ENCODE peak calls at places on chromosomes 7 and 10, in ten cellular contexts. One of them, this sample, is unnamed.

GRCh38 chr7:157791261-157791660 is 454.5 kb downstream of the DNAJB6 start:
- ATAC-seq in A549: no peak
- ATAC-seq in right lobe of liver: no peak
- ATAC-seq in upper lobe of left lung: no peak
- ATAC-seq in gastrocnemius medialis: no peak
- ATAC-seq in HCT116: no peak
- ATAC-seq in K562: no peak
- ATAC-seq in heart left ventricle: no peak
- ATAC-seq in body of pancreas: no peak
- ATAC-seq in IMR-90: no peak
- ATAC-seq in this sample: no peak

GRCh38 chr10:32961343-32961891 is 3.4 kb upstream of the ITGB1 start:
- ATAC-seq in IMR-90: no peak
- ATAC-seq in upper lobe of left lung: no peak
- ATAC-seq in heart left ventricle: no peak
- ATAC-seq in body of pancreas: no peak
- ATAC-seq in K562: no peak
- ATAC-seq in gastrocnemius medialis: no peak
- ATAC-seq in right lobe of liver: no peak
- ATAC-seq in A549: no peak
- ATAC-seq in HCT116: no peak
- ATAC-seq in this sample: no peak

GRCh38 chr7:92740134-92740533 is 96.2 kb downstream of the CDK6 start:
- ATAC-seq in heart left ventricle: no peak
- ATAC-seq in upper lobe of left lung: no peak
- ATAC-seq in body of pancreas: no peak
- ATAC-seq in K562: no peak
- ATAC-seq in HCT116: no peak
- ATAC-seq in right lobe of liver: no peak
- ATAC-seq in A549: peak; percentile 23
- ATAC-seq in IMR-90: no peak
- ATAC-seq in gastrocnemius medialis: no peak
- ATAC-seq in this sample: no peak

GRCh38 chr7:47557986-47558670 is 23.8 kb downstream of the TNS3 start:
- ATAC-seq in body of pancreas: no peak
- ATAC-seq in right lobe of liver: peak; percentile 30
- ATAC-seq in gastrocnemius medialis: no peak
- ATAC-seq in IMR-90: peak; percentile 45
- ATAC-seq in K562: no peak
- ATAC-seq in HCT116: peak; percentile 89
- ATAC-seq in A549: peak; percentile 70
- ATAC-seq in upper lobe of left lung: peak; percentile 35
- ATAC-seq in heart left ventricle: no peak
- ATAC-seq in this sample: peak; percentile 32

GRCh38 chr10:12847361-12847975 is 154.0 kb downstream of the CCDC3 start:
- ATAC-seq in body of pancreas: no peak
- ATAC-seq in gastrocnemius medialis: no peak
- ATAC-seq in IMR-90: no peak
- ATAC-seq in right lobe of liver: no peak
- ATAC-seq in HCT116: peak; percentile 95
- ATAC-seq in K562: peak; percentile 97
- ATAC-seq in A549: no peak
- ATAC-seq in heart left ventricle: no peak
- ATAC-seq in upper lobe of left lung: no peak
- ATAC-seq in this sample: no peak

GRCh38 chr10:122363722-122364463 is 10.6 kb upstream of the PLEKHA1 start:
- ATAC-seq in right lobe of liver: no peak
- ATAC-seq in body of pancreas: no peak
- ATAC-seq in heart left ventricle: no peak
- ATAC-seq in gastrocnemius medialis: no peak
- ATAC-seq in upper lobe of left lung: peak; percentile 34
- ATAC-seq in A549: no peak
- ATAC-seq in IMR-90: no peak
- ATAC-seq in HCT116: no peak
- ATAC-seq in K562: no peak
- ATAC-seq in this sample: peak; percentile 55

GRCh38 chr7:2255145-2256139 is 13.4 kb downstream of the NUDT1 start:
- ATAC-seq in A549: no peak
- ATAC-seq in right lobe of liver: no peak
- ATAC-seq in IMR-90: no peak
- ATAC-seq in K562: no peak
- ATAC-seq in gastrocnemius medialis: no peak
- ATAC-seq in body of pancreas: no peak
- ATAC-seq in HCT116: peak; percentile 80
- ATAC-seq in heart left ventricle: no peak
- ATAC-seq in upper lobe of left lung: no peak
- ATAC-seq in this sample: no peak

GRCh38 chr10:101558206-101558605 is 29.9 kb downstream of the POLL start:
- ATAC-seq in upper lobe of left lung: no peak
- ATAC-seq in body of pancreas: no peak
- ATAC-seq in K562: peak; percentile 56
- ATAC-seq in right lobe of liver: no peak
- ATAC-seq in gastrocnemius medialis: no peak
- ATAC-seq in HCT116: peak; percentile 65
- ATAC-seq in heart left ventricle: no peak
- ATAC-seq in IMR-90: peak; percentile 38
- ATAC-seq in A549: no peak
- ATAC-seq in this sample: no peak

DNA sequence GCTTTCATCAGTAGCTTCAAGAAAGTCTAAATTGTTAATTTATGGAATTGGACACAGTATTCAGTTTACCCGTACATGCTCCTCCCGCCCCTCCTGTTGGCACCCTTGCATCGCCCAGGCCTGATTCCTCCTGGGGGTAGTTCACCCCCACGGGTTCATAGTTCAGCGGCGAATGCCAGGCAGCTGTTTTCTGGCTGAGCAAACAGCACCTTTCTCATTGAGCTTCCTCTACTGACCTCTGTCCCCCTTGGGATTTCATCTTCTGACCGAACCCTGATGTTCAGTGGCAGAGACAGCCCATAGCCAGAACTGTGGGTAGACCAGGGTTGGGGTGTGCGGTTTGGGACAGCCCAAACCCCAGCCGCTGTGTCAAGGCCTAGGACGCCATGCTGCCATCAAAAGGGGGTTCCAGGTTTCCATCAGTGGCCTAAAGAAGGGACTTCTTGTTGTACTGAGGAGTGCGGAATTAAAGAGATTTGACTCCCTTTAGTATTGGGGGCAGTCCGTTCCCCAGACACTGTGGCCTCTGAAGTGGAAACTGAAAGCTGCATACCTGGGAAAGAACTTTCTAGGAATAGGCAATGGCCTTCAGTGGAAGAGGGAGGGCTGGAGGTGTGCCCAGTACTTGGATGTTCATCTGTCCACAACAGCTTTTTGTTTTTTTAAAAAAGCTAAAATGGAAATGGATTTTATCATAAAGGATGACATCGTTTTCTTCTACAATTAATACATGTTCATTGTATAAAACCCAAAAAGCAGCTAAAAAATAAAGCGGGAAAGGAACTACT is 19.0 kb downstream of the MDH2 start:
- ATAC-seq in upper lobe of left lung: no peak
- ATAC-seq in HCT116: no peak
- ATAC-seq in body of pancreas: no peak
- ATAC-seq in K562: no peak
- ATAC-seq in A549: no peak
- ATAC-seq in right lobe of liver: peak; percentile 75
- ATAC-seq in heart left ventricle: no peak
- ATAC-seq in gastrocnemius medialis: no peak
- ATAC-seq in IMR-90: no peak
- ATAC-seq in this sample: no peak
- TF ChIP-seq POLR2A in upper lobe of left lung: no peak
- TF ChIP-seq POLR2A in HCT116: no peak
- TF ChIP-seq POLR2A in body of pancreas: no peak
- TF ChIP-seq POLR2A in K562: peak; percentile 56
- TF ChIP-seq POLR2A in A549: no peak
- TF ChIP-seq POLR2A in right lobe of liver: no peak
- TF ChIP-seq POLR2A in heart left ventricle: no peak
- TF ChIP-seq POLR2A in gastrocnemius medialis: no peak
- TF ChIP-seq POLR2A in IMR-90: no peak
- TF ChIP-seq POLR2A in this sample: no peak

GRCh38 chr7:50661345-50662058 is 96.3 kb upstream of the DDC start:
- ATAC-seq in body of pancreas: no peak
- ATAC-seq in upper lobe of left lung: no peak
- ATAC-seq in HCT116: no peak
- ATAC-seq in heart left ventricle: no peak
- ATAC-seq in IMR-90: no peak
- ATAC-seq in A549: no peak
- ATAC-seq in gastrocnemius medialis: no peak
- ATAC-seq in right lobe of liver: no peak
- ATAC-seq in K562: no peak
- ATAC-seq in this sample: no peak

GRCh38 chr7:50663396-50664102 is 98.3 kb upstream of the DDC start:
- ATAC-seq in body of pancreas: no peak
- ATAC-seq in gastrocnemius medialis: no peak
- ATAC-seq in right lobe of liver: no peak
- ATAC-seq in heart left ventricle: no peak
- ATAC-seq in A549: no peak
- ATAC-seq in K562: no peak
- ATAC-seq in IMR-90: no peak
- ATAC-seq in upper lobe of left lung: no peak
- ATAC-seq in HCT116: no peak
- ATAC-seq in this sample: no peak

GRCh38 chr7:50664461-50664922 is 99.3 kb upstream of the DDC start:
- ATAC-seq in heart left ventricle: no peak
- ATAC-seq in HCT116: peak; percentile 94
- ATAC-seq in K562: no peak
- ATAC-seq in A549: no peak
- ATAC-seq in body of pancreas: no peak
- ATAC-seq in upper lobe of left lung: no peak
- ATAC-seq in IMR-90: peak; percentile 50
- ATAC-seq in right lobe of liver: no peak
- ATAC-seq in gastrocnemius medialis: peak; percentile 19
- ATAC-seq in this sample: no peak

GRCh38 chr7:50662059-50662689 is 97.0 kb upstream of the DDC start:
- ATAC-seq in IMR-90: no peak
- ATAC-seq in upper lobe of left lung: no peak
- ATAC-seq in body of pancreas: no peak
- ATAC-seq in K562: peak; percentile 25
- ATAC-seq in right lobe of liver: no peak
- ATAC-seq in HCT116: no peak
- ATAC-seq in gastrocnemius medialis: no peak
- ATAC-seq in heart left ventricle: no peak
- ATAC-seq in A549: no peak
- ATAC-seq in this sample: no peak

GRCh38 chr7:50662996-50663395 is 97.8 kb upstream of the DDC start:
- ATAC-seq in heart left ventricle: no peak
- ATAC-seq in IMR-90: no peak
- ATAC-seq in K562: no peak
- ATAC-seq in right lobe of liver: no peak
- ATAC-seq in upper lobe of left lung: no peak
- ATAC-seq in HCT116: no peak
- ATAC-seq in body of pancreas: no peak
- ATAC-seq in A549: no peak
- ATAC-seq in gastrocnemius medialis: no peak
- ATAC-seq in this sample: no peak
- H3K4me1 ChIP-seq in heart left ventricle: peaks cover 96% of the 10 kb centered on the region
- H3K4me1 ChIP-seq in IMR-90: peaks cover 5% of the 10 kb centered on the region
- H3K4me1 ChIP-seq in K562: no peaks in the 10 kb centered on the region
- H3K4me1 ChIP-seq in right lobe of liver: peaks cover 60% of the 10 kb centered on the region
- H3K4me1 ChIP-seq in upper lobe of left lung: peaks cover 83% of the 10 kb centered on the region
- H3K4me1 ChIP-seq in HCT116: peaks cover 23% of the 10 kb centered on the region
- H3K4me1 ChIP-seq in body of pancreas: peaks cover 44% of the 10 kb centered on the region
- H3K4me1 ChIP-seq in A549: peaks cover 12% of the 10 kb centered on the region
- H3K4me1 ChIP-seq in gastrocnemius medialis: peaks cover 100% of the 10 kb centered on the region
- H3K4me1 ChIP-seq in this sample: peaks cover 38% of the 10 kb centered on the region

GRCh38 chr7:447523-447922 is 72.1 kb downstream of the PDGFA start:
- ATAC-seq in A549: no peak
- ATAC-seq in heart left ventricle: no peak
- ATAC-seq in HCT116: no peak
- ATAC-seq in body of pancreas: no peak
- ATAC-seq in upper lobe of left lung: no peak
- ATAC-seq in right lobe of liver: no peak
- ATAC-seq in K562: no peak
- ATAC-seq in IMR-90: no peak
- ATAC-seq in gastrocnemius medialis: no peak
- ATAC-seq in this sample: no peak

GRCh38 chr7:445020-445419 is 74.6 kb downstream of the PDGFA start:
- ATAC-seq in A549: no peak
- ATAC-seq in body of pancreas: no peak
- ATAC-seq in upper lobe of left lung: no peak
- ATAC-seq in K562: no peak
- ATAC-seq in IMR-90: no peak
- ATAC-seq in heart left ventricle: no peak
- ATAC-seq in gastrocnemius medialis: no peak
- ATAC-seq in HCT116: no peak
- ATAC-seq in right lobe of liver: no peak
- ATAC-seq in this sample: peak; percentile 11

GRCh38 chr7:444606-445005 is 75.0 kb downstream of the PDGFA start:
- ATAC-seq in upper lobe of left lung: no peak
- ATAC-seq in gastrocnemius medialis: no peak
- ATAC-seq in body of pancreas: no peak
- ATAC-seq in K562: no peak
- ATAC-seq in A549: no peak
- ATAC-seq in right lobe of liver: no peak
- ATAC-seq in heart left ventricle: no peak
- ATAC-seq in IMR-90: no peak
- ATAC-seq in HCT116: no peak
- ATAC-seq in this sample: peak; percentile 22

GRCh38 chr7:445563-446288 is 73.9 kb downstream of the PDGFA start:
- ATAC-seq in body of pancreas: no peak
- ATAC-seq in K562: no peak
- ATAC-seq in IMR-90: no peak
- ATAC-seq in HCT116: no peak
- ATAC-seq in heart left ventricle: no peak
- ATAC-seq in gastrocnemius medialis: no peak
- ATAC-seq in upper lobe of left lung: no peak
- ATAC-seq in right lobe of liver: no peak
- ATAC-seq in A549: no peak
- ATAC-seq in this sample: peak; percentile 17

GRCh38 chr7:446289-446935 is 73.2 kb downstream of the PDGFA start:
- ATAC-seq in IMR-90: no peak
- ATAC-seq in A549: peak; percentile 55
- ATAC-seq in K562: peak; percentile 32
- ATAC-seq in HCT116: no peak
- ATAC-seq in right lobe of liver: no peak
- ATAC-seq in gastrocnemius medialis: no peak
- ATAC-seq in heart left ventricle: no peak
- ATAC-seq in body of pancreas: no peak
- ATAC-seq in upper lobe of left lung: peak; percentile 26
- ATAC-seq in this sample: no peak
- TF ChIP-seq POLR2A in IMR-90: no peak
- TF ChIP-seq POLR2A in A549: no peak
- TF ChIP-seq POLR2A in K562: no peak
- TF ChIP-seq POLR2A in HCT116: no peak
- TF ChIP-seq POLR2A in right lobe of liver: no peak
- TF ChIP-seq POLR2A in gastrocnemius medialis: no peak
- TF ChIP-seq POLR2A in heart left ventricle: no peak
- TF ChIP-seq POLR2A in body of pancreas: no peak
- TF ChIP-seq POLR2A in upper lobe of left lung: no peak
- TF ChIP-seq POLR2A in this sample: no peak

DNA sequence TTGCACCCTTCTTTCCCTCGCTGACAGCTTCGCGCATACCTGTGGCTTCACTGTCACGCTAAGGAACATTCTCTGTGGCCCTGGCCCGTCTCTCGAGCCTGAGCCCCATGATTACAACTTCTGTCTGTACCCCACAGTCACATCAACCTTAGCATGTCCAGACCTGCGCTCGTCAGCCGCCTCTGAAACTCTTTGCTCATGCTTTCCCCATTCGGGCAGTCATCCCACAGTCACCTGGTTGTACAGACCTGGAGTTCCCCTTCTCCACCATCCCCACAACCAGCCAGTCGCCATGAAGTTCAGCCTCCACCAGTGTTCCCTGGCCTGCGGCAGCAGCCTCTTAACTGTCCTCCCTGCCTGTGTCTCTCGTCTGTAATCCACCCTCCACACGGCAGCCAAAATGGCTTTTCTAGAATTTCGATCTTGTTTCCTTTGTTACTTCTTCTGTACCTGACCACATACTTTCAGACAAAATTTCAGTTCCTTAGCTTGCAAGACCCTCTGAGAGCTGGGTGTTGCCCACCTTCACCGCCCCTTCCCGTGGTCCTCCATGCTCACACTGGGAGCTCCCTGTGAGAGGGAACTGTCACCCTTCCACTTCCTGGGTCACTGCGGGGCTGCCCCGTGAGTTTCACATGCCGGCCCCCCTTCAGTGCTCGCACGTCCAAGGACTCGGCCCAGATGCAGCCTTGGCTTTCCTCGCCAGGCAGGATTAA is 229.2 kb downstream of the CELF2 start:
- ATAC-seq in HCT116: no peak
- ATAC-seq in heart left ventricle: no peak
- ATAC-seq in right lobe of liver: no peak
- ATAC-seq in upper lobe of left lung: no peak
- ATAC-seq in gastrocnemius medialis: no peak
- ATAC-seq in body of pancreas: no peak
- ATAC-seq in IMR-90: no peak
- ATAC-seq in A549: no peak
- ATAC-seq in K562: no peak
- ATAC-seq in this sample: no peak
- H3K4me1 ChIP-seq in HCT116: no peaks in the 10 kb centered on the region
- H3K4me1 ChIP-seq in heart left ventricle: peaks cover 57% of the 10 kb centered on the region
- H3K4me1 ChIP-seq in right lobe of liver: no peaks in the 10 kb centered on the region
- H3K4me1 ChIP-seq in upper lobe of left lung: peaks cover 15% of the 10 kb centered on the region
- H3K4me1 ChIP-seq in gastrocnemius medialis: no peaks in the 10 kb centered on the region
- H3K4me1 ChIP-seq in body of pancreas: no peaks in the 10 kb centered on the region
- H3K4me1 ChIP-seq in IMR-90: peaks cover 5% of the 10 kb centered on the region
- H3K4me1 ChIP-seq in A549: no peaks in the 10 kb centered on the region
- H3K4me1 ChIP-seq in K562: no peaks in the 10 kb centered on the region
- H3K4me1 ChIP-seq in this sample: no peaks in the 10 kb centered on the region